ENCODE peak calls at places on chromosomes 2 and 18, in seven cellular contexts. U is uterus, K is tibial nerve, M is transverse colon, G is adrenal gland, N is prostate gland, S is HepG2. P is an unnamed sample.

GRCh38 chr2:223641062-223641461 is 38.9 kb upstream of the SCG2 start:
- DNase-seq in N (peak), G (no peak), U (peak), K (no peak), S (no peak), M (no peak), P (no peak)

GRCh38 chr2:150475479-150476212 is 11.8 kb downstream of the RND3 start:
- DNase-seq in N (no peak), M (no peak), K (no peak), U (no peak), G (no peak), S (no peak), P (no peak)

GRCh38 chr18:2515408-2515807 is 55.9 kb downstream of the METTL4 start:
- DNase-seq in K (no peak), S (no peak), M (no peak), N (no peak), U (no peak), G (no peak), P (peak)

GRCh38 chr18:21486905-21487437 is 113.5 kb downstream of the ESCO1 start:
- DNase-seq in M (no peak), K (no peak), S (no peak), N (no peak), U (no peak), G (no peak), P (no peak)

GRCh38 chr18:7017013-7017412 is 100.6 kb downstream of the LAMA1 start:
- DNase-seq in U (no peak), K (no peak), M (no peak), G (no peak), N (no peak), S (no peak), P (no peak)

GRCh38 chr2:68193144-68193543 is 35.5 kb downstream of the PNO1 start:
- DNase-seq in G (no peak), K (no peak), U (no peak), S (no peak), M (no peak), N (no peak), P (no peak)

GRCh38 chr2:218871345-218872302 is 9.0 kb upstream of the WNT10A start:
- DNase-seq in U (no peak), M (no peak), N (no peak), G (no peak), K (no peak), S (no peak), P (no peak)

GRCh38 chr2:233009661-233010060 is 3.4 kb downstream of the NGEF start:
- DNase-seq in G (no peak), U (no peak), M (no peak), K (no peak), S (no peak), N (no peak), P (no peak)

GRCh38 chr2:72914226-72915075 is 2.9 kb upstream of the EMX1 start:
- DNase-seq in G (no peak), N (no peak), S (no peak), K (no peak), M (no peak), U (no peak), P (no peak)

DNA sequence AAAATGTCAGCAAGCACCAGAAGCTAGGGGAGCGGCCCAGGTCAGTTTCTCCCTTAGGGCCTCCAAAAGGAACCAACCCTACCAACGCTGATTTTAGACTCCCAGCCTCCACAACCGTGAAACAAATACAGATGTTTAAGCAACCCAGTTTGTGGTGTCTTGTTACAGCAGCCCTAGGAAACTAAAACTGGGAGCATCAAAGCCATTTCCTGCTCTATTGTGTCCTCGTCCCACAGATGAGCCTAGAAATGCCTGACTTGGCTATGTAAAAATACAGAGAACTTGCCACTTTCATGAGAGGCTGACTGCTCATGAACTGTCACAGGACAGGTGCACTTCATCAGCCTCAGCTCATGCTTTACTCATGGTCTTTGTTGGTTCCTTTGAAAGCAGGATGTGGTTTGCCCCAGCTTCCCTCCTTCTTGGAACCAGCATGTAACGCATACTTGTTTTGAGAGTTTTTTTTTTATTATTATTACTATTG is 97.6 kb upstream of the SLC39A10 start:
- DNase-seq in S (no peak), U (no peak), K (no peak), N (no peak), M (peak), G (no peak), P (peak)
- TF ChIP-seq POLR2A in S (no peak), U (no peak), K (no peak), N (no peak), M (no peak), G (no peak), P (no peak)

DNA sequence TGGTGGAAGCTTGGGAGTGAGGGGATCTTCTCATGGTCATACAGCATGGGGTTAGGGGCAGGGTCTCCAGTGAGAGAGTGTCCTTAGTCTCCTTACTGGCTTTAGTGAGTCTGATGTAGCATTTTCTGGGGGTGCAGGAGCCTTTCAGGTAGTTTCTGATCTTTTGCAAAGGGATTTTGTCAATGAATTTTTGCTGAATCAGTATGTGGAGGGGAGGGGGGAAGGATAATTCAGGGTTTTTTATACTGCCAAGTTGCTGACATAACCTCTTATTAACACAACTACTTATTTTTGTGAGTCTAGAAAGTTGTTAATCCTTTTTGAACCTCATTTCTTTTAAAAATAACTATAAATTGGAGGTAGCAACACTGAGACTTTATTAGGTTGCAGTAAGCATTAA is 35.3 kb upstream of the ZDBF2 start:
- DNase-seq in G (no peak), U (no peak), N (no peak), M (no peak), S (no peak), K (no peak), P (no peak)
- TF ChIP-seq POLR2A in G (no peak), U (no peak), N (no peak), M (no peak), S (no peak), K (no peak), P (no peak)

DNA sequence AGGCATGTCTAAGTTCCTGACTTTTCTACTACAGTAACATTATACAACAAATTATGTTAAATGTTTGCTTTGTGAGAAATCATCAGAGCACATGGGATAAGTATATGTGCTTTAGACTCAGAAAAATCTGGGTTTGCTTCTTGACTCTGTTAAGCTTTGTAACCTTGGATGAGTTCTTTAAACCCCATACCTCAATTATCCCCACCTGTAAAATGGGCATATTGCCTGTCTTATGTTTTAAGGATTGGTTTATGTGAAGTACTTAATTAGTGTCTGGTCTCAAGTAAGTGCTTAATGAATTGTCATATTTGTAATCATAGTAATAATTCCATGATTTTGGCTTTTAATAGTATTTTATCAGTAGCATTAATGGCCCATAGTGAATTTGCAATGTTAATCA is 135.8 kb downstream of the TAF4B start:
- DNase-seq in U (no peak), G (no peak), N (no peak), M (no peak), K (no peak), S (no peak), P (no peak)
- TF ChIP-seq POLR2A in U (no peak), G (no peak), N (no peak), M (no peak), K (no peak), S (no peak), P (no peak)

GRCh38 chr2:100818606-100819364 is 1.2 kb upstream of the NPAS2 start:
- DNase-seq in U (peak), S (peak), N (peak), G (peak), M (peak), K (peak), P (peak)
- TF ChIP-seq POLR2A in U (peak), S (peak), N (peak), G (no peak), M (peak), K (no peak), P (no peak)

GRCh38 chr2:190988910-190989309 is 25.1 kb downstream of the STAT1 start:
- DNase-seq in N (no peak), U (no peak), G (no peak), M (no peak), K (no peak), S (no peak), P (no peak)
- TF ChIP-seq POLR2A in N (no peak), U (no peak), G (no peak), M (no peak), K (no peak), S (no peak), P (no peak)

GRCh38 chr2:101001713-101002561 is at the start of gene RPL31:
- DNase-seq in N (peak), U (peak), G (peak), K (peak), M (peak), S (peak), P (peak)
- TF ChIP-seq POLR2A in N (peak), U (peak), G (peak), K (peak), M (peak), S (peak), P (peak)

P was measured in H54.